ENCODE peak calls at places on chromosomes 11 and 22, in nine cellular contexts. A, C, B, D, G, V, H, F and T are unnamed samples.

GRCh38 chr11:17767301-17767885 is 32.8 kb downstream of the KCNC1 start:
- DNase-seq in G (no peak), C (no peak), D (no peak), F (no peak), H (no peak), B (peak; percentile 4), V (no peak), A (no peak), T (no peak)

GRCh38 chr22:35314161-35314942 is 14.7 kb downstream of the TOM1 start:
- DNase-seq in B (no peak), F (no peak), C (peak; percentile 65), H (no peak), V (no peak), G (no peak), D (no peak), A (no peak), T (peak; percentile 64)

GRCh38 chr11:84819128-84819527 is 808.0 kb downstream of the DLG2 start:
- DNase-seq in G (no peak), H (no peak), B (no peak), A (peak; percentile 48), V (no peak), F (no peak), C (no peak), D (peak; percentile 67), T (no peak)

GRCh38 chr22:35839811-35840739 is 122.4 kb downstream of the APOL5 start:
- DNase-seq in B (peak; percentile 78), V (peak; percentile 85), D (peak; percentile 92), G (peak; percentile 85), A (peak; percentile 90), F (no peak), H (no peak), C (peak; percentile 87), T (peak; percentile 94)

GRCh38 chr11:27497284-27497866 is 9.2 kb downstream of the LIN7C start:
- DNase-seq in F (no peak), A (peak; percentile 42), G (no peak), V (no peak), C (no peak), B (no peak), D (peak; percentile 28), H (no peak), T (no peak)

GRCh38 chr11:119726585-119727522 is 2.1 kb downstream of the NECTIN1 start:
- DNase-seq in A (no peak), F (no peak), C (no peak), G (no peak), H (no peak), D (no peak), V (peak; percentile 68), B (no peak), T (no peak)

GRCh38 chr11:120039031-120039430 is 98.9 kb downstream of the TRIM29 start:
- DNase-seq in G (no peak), D (no peak), A (no peak), F (no peak), C (peak; percentile 7), B (no peak), V (no peak), H (no peak), T (no peak)

GRCh38 chr11:119335091-119335654 is 846 bp downstream of the RNF26 start:
- DNase-seq in H (no peak), B (no peak), G (no peak), A (no peak), V (no peak), C (no peak), D (no peak), F (no peak), T (no peak)

GRCh38 chr11:2303627-2304155 is 1.9 kb downstream of the TSPAN32 start:
- DNase-seq in B (no peak), A (no peak), G (no peak), H (no peak), D (peak; percentile 79), F (no peak), C (peak; percentile 43), V (no peak), T (no peak)

GRCh38 chr11:13061294-13061990 is 52.3 kb downstream of the RASSF10 start:
- DNase-seq in C (no peak), D (no peak), H (no peak), A (no peak), F (no peak), B (no peak), V (no peak), G (no peak), T (no peak)

GRCh38 chr11:113249786-113250185 is 64.6 kb upstream of the TTC12 start:
- DNase-seq in C (no peak), H (no peak), G (no peak), D (no peak), F (no peak), V (no peak), A (no peak), B (no peak), T (no peak)

GRCh38 chr22:29133603-29134133 is 60.8 kb downstream of the KREMEN1 start:
- DNase-seq in B (no peak), G (no peak), F (no peak), V (no peak), A (no peak), H (no peak), C (no peak), D (no peak), T (no peak)

GRCh38 chr11:62842171-62842717 is 2.9 kb upstream of the WDR74 start:
- DNase-seq in H (peak; percentile 68), V (no peak), C (peak; percentile 76), A (no peak), G (no peak), F (peak; percentile 60), B (peak; percentile 50), D (peak; percentile 27), T (peak; percentile 73)

GRCh38 chr11:125903753-125904659 is at the start of gene DDX25:
- DNase-seq in V (peak; percentile 51), F (no peak), D (peak; percentile 69), C (no peak), G (no peak), H (peak; percentile 19), B (peak; percentile 73), A (no peak), T (no peak)

GRCh38 chr11:14821031-14821430 is 71.0 kb downstream of the CYP2R1 start:
- DNase-seq in G (no peak), V (no peak), C (no peak), B (no peak), A (no peak), F (no peak), D (no peak), H (no peak), T (no peak)

GRCh38 chr11:116641561-116642045 is 131.2 kb downstream of the BUD13 start:
- DNase-seq in V (peak; percentile 30), G (no peak), F (no peak), B (peak; percentile 72), C (peak; percentile 66), A (peak; percentile 72), H (peak; percentile 29), D (peak; percentile 59), T (no peak)

GRCh38 chr22:49765091-49765771 is 62.4 kb downstream of the BRD1 start:
- DNase-seq in A (no peak), B (no peak), C (peak; percentile 35), F (no peak), D (no peak), H (no peak), G (no peak), V (no peak), T (peak; percentile 47)

GRCh38 chr11:83480811-83481210 is 194.6 kb upstream of the CCDC90B start:
- DNase-seq in C (no peak), D (no peak), H (no peak), V (peak; percentile 9), B (no peak), A (no peak), G (no peak), F (no peak), T (no peak)

GRCh38 chr11:27694992-27695391 is 5.3 kb downstream of the BDNF start:
- DNase-seq in B (no peak), V (no peak), G (no peak), A (peak; percentile 52), D (no peak), H (no peak), F (no peak), C (no peak), T (no peak)

GRCh38 chr11:65574147-65574962 is 1.5 kb upstream of the EHBP1L1 start:
- DNase-seq in V (peak; percentile 80), D (peak; percentile 81), H (peak; percentile 92), C (peak; percentile 94), B (peak; percentile 89), F (peak; percentile 96), G (peak; percentile 89), A (peak; percentile 94), T (peak; percentile 96)

GRCh38 chr11:71384561-71384960 is 63.6 kb downstream of the DHCR7 start:
- DNase-seq in V (no peak), C (no peak), B (no peak), D (no peak), A (no peak), F (no peak), H (no peak), G (no peak), T (no peak)

GRCh38 chr11:79437274-79437980 is 3.4 kb downstream of the TENM4 start:
- DNase-seq in C (peak; percentile 55), H (no peak), F (no peak), V (peak; percentile 69), B (peak; percentile 94), A (no peak), G (no peak), D (peak; percentile 89), T (peak; percentile 86)

GRCh38 chr11:11842426-11843008 is 745 bp downstream of the USP47 start:
- DNase-seq in G (peak; percentile 74), F (peak; percentile 67), C (peak; percentile 78), A (peak; percentile 76), B (no peak), H (peak; percentile 68), D (peak; percentile 80), V (peak; percentile 53), T (peak; percentile 80)

GRCh38 chr11:31884080-31884479 is 73.0 kb upstream of the PAX6 start:
- DNase-seq in F (no peak), A (no peak), H (no peak), C (no peak), B (no peak), V (no peak), G (no peak), D (no peak), T (no peak)

GRCh38 chr22:43272301-43272700 is 70.9 kb downstream of the SCUBE1 start:
- DNase-seq in A (no peak), V (no peak), H (no peak), F (no peak), C (no peak), B (no peak), G (no peak), D (no peak), T (no peak)

GRCh38 chr11:78542007-78542406 is 32.7 kb downstream of the NARS2 start:
- DNase-seq in V (no peak), D (no peak), A (no peak), B (no peak), C (no peak), G (no peak), F (no peak), H (no peak), T (no peak)

GRCh38 chr11:117392979-117393378 is 65.3 kb downstream of the CEP164 start:
- DNase-seq in C (no peak), B (no peak), A (no peak), F (no peak), D (no peak), V (no peak), H (no peak), G (no peak), T (peak; percentile 45)